ENCODE peak calls at places on chromosomes 5 and 9, in five cellular contexts. J, O, Y, M and L are unnamed samples.
A peak's percentile ranks its signal among the peaks of the same experiment; 100 is the strongest.

GRCh38 chr9:71859939-71860338 is 51.1 kb downstream of the ABHD17B start:
- DNase-seq in J (no peak), O (no peak), Y (no peak), M (peak; percentile 4), L (no peak)

GRCh38 chr5:146052780-146053179 is 52.6 kb downstream of the PLAC8L1 start:
- DNase-seq in J (no peak), O (no peak), Y (no peak), M (no peak), L (no peak)

GRCh38 chr9:137176302-137177182 is 4.7 kb upstream of the TMEM210 start:
- DNase-seq in J (no peak), O (no peak), Y (no peak), M (peak; percentile 50), L (no peak)

GRCh38 chr5:119878712-119879111 is 249.4 kb downstream of the FAM170A start:
- DNase-seq in J (no peak), O (no peak), Y (no peak), M (no peak), L (no peak)

GRCh38 chr9:18799420-18799819 is 233.6 kb downstream of the SAXO1 start:
- DNase-seq in J (no peak), O (no peak), Y (no peak), M (peak; percentile 10), L (no peak)

GRCh38 chr9:126719677-126720435 is 85.0 kb upstream of the ZBTB43 start:
- DNase-seq in J (peak; percentile 44), O (peak; percentile 91), Y (no peak), M (peak; percentile 65), L (peak; percentile 36)

GRCh38 chr9:75111019-75111622 is 22.8 kb downstream of the OSTF1 start:
- DNase-seq in J (no peak), O (no peak), Y (no peak), M (no peak), L (no peak)

GRCh38 chr5:124644138-124644537 is 102.3 kb downstream of the ZNF608 start:
- DNase-seq in J (no peak), O (no peak), Y (no peak), M (peak; percentile 52), L (no peak)

GRCh38 chr9:35537898-35538297 is 48.0 kb downstream of the RUSC2 start:
- DNase-seq in J (no peak), O (no peak), Y (no peak), M (peak; percentile 61), L (no peak)

GRCh38 chr9:107000218-107000617 is 137.3 kb downstream of the ZNF462 start:
- DNase-seq in J (no peak), O (no peak), Y (no peak), M (no peak), L (no peak)

GRCh38 chr5:61767231-61768080 is 435.4 kb downstream of the ZSWIM6 start:
- DNase-seq in J (no peak), O (no peak), Y (no peak), M (no peak), L (no peak)

GRCh38 chr9:14358523-14358922 is 44.6 kb upstream of the NFIB start:
- DNase-seq in J (no peak), O (no peak), Y (no peak), M (peak; percentile 53), L (no peak)

GRCh38 chr5:53069626-53070025 is 39.9 kb downstream of the MOCS2 start:
- DNase-seq in J (no peak), O (no peak), Y (no peak), M (peak; percentile 93), L (no peak)

GRCh38 chr5:157197088-157197487 is 16.4 kb downstream of the ITK start:
- DNase-seq in J (no peak), O (no peak), Y (no peak), M (no peak), L (no peak)

GRCh38 chr5:55222819-55223124 is 4.3 kb downstream of the MCIDAS start:
- DNase-seq in J (no peak), O (no peak), Y (no peak), M (no peak), L (no peak)

GRCh38 chr9:128146591-128147120 is 2.6 kb upstream of the LCN2 start:
- DNase-seq in J (no peak), O (no peak), Y (no peak), M (no peak), L (no peak)

GRCh38 chr5:32435416-32435815 is 9.1 kb downstream of the ZFR start:
- DNase-seq in J (no peak), O (no peak), Y (no peak), M (no peak), L (no peak)

GRCh38 chr5:154603978-154604679 is 126.1 kb upstream of the HAND1 start:
- DNase-seq in J (no peak), O (no peak), Y (no peak), M (peak; percentile 36), L (no peak)

DNA sequence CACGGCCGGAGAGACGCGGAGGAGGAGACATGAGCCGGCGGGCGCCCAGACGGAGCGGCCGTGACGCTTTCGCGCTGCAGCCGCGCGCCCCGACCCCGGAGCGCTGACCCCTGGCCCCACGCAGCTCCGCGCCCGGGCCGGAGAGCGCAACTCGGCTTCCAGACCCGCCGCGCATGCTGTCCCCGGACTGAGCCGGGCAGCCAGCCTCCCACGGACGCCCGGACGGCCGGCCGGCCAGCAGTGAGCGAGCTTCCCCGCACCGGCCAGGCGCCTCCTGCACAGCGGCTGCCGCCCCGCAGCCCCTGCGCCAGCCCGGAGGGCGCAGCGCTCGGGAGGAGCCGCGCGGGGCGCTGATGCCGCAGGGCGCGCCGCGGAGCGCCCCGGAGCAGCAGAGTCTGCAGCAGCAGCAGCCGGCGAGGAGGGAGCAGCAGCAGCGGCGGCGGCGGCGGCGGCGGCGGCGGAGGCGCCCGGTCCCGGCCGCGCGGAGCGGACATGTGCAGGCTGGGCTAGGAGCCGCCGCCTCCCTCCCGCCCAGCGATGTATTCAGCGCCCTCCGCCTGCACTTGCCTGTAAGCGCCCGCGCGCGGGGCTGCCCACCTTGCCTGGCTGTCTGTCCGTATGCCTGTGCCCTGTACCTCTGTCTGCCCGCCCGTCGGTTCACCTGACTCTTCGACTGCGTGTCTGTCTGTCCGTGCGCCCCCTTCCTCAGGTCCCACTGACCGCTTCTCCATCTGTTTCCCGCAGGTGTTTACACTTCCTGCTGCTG is 399 bp downstream of the FGF18 start:
- DNase-seq in J (no peak), O (no peak), Y (no peak), M (no peak), L (no peak)
- TF ChIP-seq CTCF in J (no peak), O (no peak), Y (no peak), M (no peak), L (no peak)

GRCh38 chr9:120926397-120926928 is at the start of gene TRAF1:
- DNase-seq in J (no peak), O (no peak), Y (no peak), M (no peak), L (no peak)

GRCh38 chr9:120928015-120928719 is 1.6 kb upstream of the TRAF1 start:
- DNase-seq in J (no peak), O (peak; percentile 54), Y (no peak), M (peak; percentile 40), L (no peak)

GRCh38 chr9:120927125-120928014 is 774 bp upstream of the TRAF1 start:
- DNase-seq in J (no peak), O (no peak), Y (no peak), M (no peak), L (no peak)

GRCh38 chr9:120929392-120929791 is 2.8 kb upstream of the TRAF1 start:
- DNase-seq in J (no peak), O (no peak), Y (no peak), M (no peak), L (no peak)

DNA sequence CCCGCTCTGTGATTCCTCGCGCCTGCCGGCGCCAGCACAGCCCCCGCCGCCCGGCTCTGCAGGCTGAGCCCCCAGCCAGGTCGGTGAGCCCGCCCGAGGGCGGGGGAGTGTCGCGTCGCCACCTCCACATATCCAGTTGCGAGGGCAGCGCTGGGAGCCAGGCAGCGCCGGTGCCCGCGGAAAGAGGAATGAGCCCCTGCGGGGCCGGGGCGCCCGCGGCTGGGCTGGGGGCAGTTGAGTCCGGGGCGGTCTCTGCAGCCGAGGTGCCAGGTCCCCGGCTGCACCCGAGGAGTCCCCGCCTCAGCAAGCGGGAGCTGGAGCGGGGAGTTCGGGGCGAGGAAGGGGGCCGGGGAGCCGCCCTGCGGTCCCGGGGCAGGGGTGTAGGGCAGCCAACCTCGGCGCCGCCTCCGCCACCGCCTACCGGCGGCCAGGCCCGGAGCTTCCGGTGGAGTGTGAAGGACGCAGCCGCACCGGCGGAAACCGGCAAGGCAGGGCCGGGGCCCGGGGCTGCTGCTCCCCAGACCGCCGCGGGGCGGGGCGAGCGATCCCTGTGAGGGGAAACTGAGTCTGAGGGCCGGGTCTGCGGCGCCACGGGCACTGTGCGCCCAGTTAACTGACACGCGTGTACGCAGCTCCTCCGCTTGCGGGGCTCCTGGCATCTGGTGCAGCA is 2.3 kb upstream of the TRAF1 start:
- DNase-seq in J (peak; percentile 57), O (peak; percentile 81), Y (peak; percentile 14), M (peak; percentile 45), L (peak; percentile 59)
- TF ChIP-seq CTCF in J (peak; percentile 44), O (no peak), Y (peak; percentile 35), M (no peak), L (peak; percentile 15)

DNA sequence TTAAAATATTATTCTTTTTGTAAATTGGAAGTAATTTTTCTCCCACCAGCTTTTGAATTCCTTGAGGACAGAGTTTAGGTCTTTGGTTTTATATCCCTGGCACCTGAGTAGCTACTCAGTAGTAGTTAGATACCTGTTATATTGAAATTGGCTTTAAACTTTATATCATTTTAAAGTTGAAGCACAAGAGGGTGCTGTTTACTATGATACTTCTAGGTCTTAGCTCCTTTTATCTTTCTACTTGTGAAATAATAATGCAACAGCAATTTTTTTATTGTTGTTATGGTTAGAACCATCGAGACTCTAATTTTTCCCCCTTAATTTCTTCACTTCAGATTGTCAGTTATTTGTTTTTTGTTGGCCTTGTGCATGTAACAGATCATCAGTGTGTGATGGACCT is 46.3 kb downstream of the AP3S1 start:
- DNase-seq in J (no peak), O (no peak), Y (no peak), M (peak; percentile 59), L (no peak)
- TF ChIP-seq CTCF in J (no peak), O (no peak), Y (no peak), M (peak; percentile 11), L (no peak)

GRCh38 chr9:136020671-136021070 is 59.5 kb upstream of the UBAC1 start:
- DNase-seq in J (no peak), O (no peak), Y (no peak), M (no peak), L (no peak)

GRCh38 chr9:136022731-136023400 is 61.7 kb upstream of the UBAC1 start:
- DNase-seq in J (no peak), O (no peak), Y (no peak), M (no peak), L (no peak)

GRCh38 chr9:136023401-136024225 is 62.4 kb upstream of the UBAC1 start:
- DNase-seq in J (peak; percentile 34), O (no peak), Y (no peak), M (peak; percentile 77), L (peak; percentile 64)

GRCh38 chr9:136021171-136021890 is 60.2 kb upstream of the UBAC1 start:
- DNase-seq in J (no peak), O (no peak), Y (no peak), M (no peak), L (no peak)

DNA sequence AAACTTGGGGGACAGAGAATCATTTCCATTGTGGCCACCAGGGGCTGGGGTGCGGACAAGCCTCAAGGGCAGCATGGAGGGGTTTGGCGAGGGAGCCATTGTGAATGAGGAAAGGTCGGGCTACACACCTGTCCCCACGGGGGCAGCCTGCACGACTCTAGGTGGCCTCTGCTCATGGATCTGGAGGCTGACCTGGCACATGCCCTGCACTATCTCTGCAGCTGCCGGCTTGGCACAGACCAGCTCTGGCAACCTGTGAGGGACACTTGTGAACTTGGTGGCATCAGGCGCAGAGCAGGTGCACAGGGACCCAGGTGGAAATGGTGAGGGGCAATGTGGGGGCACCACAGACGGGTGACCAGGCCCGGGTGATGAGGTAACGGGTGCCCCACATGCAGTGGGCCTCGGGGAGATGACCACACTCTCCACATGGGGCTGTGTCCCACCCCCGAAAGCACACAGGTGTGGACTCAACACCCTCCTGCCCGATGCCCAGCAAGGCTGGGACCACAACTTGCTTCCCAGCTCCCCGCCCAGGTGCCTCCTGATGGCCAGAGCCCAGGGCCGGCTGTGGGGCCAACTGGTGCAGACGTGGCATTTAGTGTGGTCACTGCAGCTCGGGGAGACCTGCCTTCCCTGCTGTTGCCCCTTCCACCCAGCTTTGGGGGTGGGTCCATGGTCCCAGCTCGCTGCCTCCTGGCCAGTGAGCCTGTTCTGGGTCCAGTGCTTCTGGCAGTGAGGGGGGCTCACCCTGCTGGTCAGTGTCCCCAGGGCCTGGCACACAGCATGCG is 60.9 kb upstream of the UBAC1 start:
- DNase-seq in J (peak; percentile 60), O (no peak), Y (no peak), M (no peak), L (no peak)
- TF ChIP-seq CTCF in J (no peak), O (no peak), Y (no peak), M (no peak), L (no peak)